ENCODE peak calls at places on chromosome 21, in five cellular contexts. H, D, W, X and Z are unnamed samples.

GRCh38 chr21:45064091-45064490 is 10.3 kb upstream of the ADARB1 start:
- DNase-seq in D (peak; percentile 24), W (no peak), H (no peak), X (no peak), Z (no peak)

GRCh38 chr21:43716376-43717165 is 2.4 kb upstream of the PDXK start:
- DNase-seq in X (no peak), D (no peak), H (no peak), W (no peak), Z (no peak)

GRCh38 chr21:46299167-46299566 is 13.0 kb downstream of the YBEY start:
- DNase-seq in W (no peak), X (no peak), H (no peak), D (no peak), Z (no peak)

GRCh38 chr21:43814215-43815106 is 25.1 kb downstream of the RRP1 start:
- DNase-seq in H (no peak), D (no peak), W (no peak), X (no peak), Z (no peak)

GRCh38 chr21:18403685-18404084 is at the start of gene TMPRSS15:
- DNase-seq in D (no peak), H (no peak), W (no peak), X (no peak), Z (peak; percentile 2)

GRCh38 chr21:32114434-32115063 is 164.3 kb downstream of the MIS18A start:
- DNase-seq in D (no peak), W (no peak), X (no peak), H (no peak), Z (no peak)

GRCh38 chr21:16945580-16945979 is 567.3 kb upstream of the CXADR start:
- DNase-seq in D (no peak), X (no peak), W (no peak), H (no peak), Z (no peak)

GRCh38 chr21:18832950-18833349 is 429.4 kb upstream of the TMPRSS15 start:
- DNase-seq in X (no peak), W (no peak), D (no peak), H (no peak), Z (peak; percentile 27)

GRCh38 chr21:45739218-45740087 is 95.9 kb downstream of the PCBP3 start:
- DNase-seq in X (no peak), H (peak; percentile 8), D (no peak), W (no peak), Z (no peak)

GRCh38 chr21:45611296-45611695 is 32.2 kb upstream of the PCBP3 start:
- DNase-seq in D (no peak), H (no peak), X (no peak), W (no peak), Z (no peak)

GRCh38 chr21:29673096-29673610 is 266.6 kb downstream of the GRIK1 start:
- DNase-seq in D (no peak), W (no peak), X (no peak), H (no peak), Z (no peak)

GRCh38 chr21:45290948-45291612 is 3.4 kb upstream of the POFUT2 start:
- DNase-seq in H (no peak), D (peak; percentile 76), W (no peak), X (peak; percentile 26), Z (no peak)

GRCh38 chr21:45994738-45995685 is 13.4 kb downstream of the COL6A1 start:
- DNase-seq in D (peak; percentile 69), X (no peak), W (no peak), H (no peak), Z (no peak)

GRCh38 chr21:26061437-26061836 is 109.1 kb downstream of the APP start:
- DNase-seq in D (no peak), X (no peak), H (no peak), W (peak; percentile 20), Z (no peak)

GRCh38 chr21:34592120-34592561 is 22.8 kb downstream of the RCAN1 start:
- DNase-seq in H (no peak), W (no peak), D (no peak), X (peak; percentile 74), Z (no peak)

GRCh38 chr21:34593954-34594531 is 20.9 kb downstream of the RCAN1 start:
- DNase-seq in H (no peak), X (no peak), W (peak; percentile 38), D (peak; percentile 79), Z (no peak)

GRCh38 chr21:34594566-34595234 is 20.2 kb downstream of the RCAN1 start:
- DNase-seq in H (no peak), D (no peak), X (no peak), W (no peak), Z (no peak)

GRCh38 chr21:34593423-34593822 is 21.5 kb downstream of the RCAN1 start:
- DNase-seq in X (peak; percentile 52), D (no peak), H (no peak), W (no peak), Z (no peak)

GRCh38 chr21:34592573-34592972 is 22.3 kb downstream of the RCAN1 start:
- DNase-seq in W (no peak), X (no peak), D (no peak), H (no peak), Z (no peak)
- H3K27ac ChIP-seq in W (peak overlapping the region; percentile 38), X (peak overlapping the region; percentile 69), D (peak overlapping the region; percentile 56), H (no peak overlapping the region), Z (no peak overlapping the region)

GRCh38 chr21:41346758-41347157 is 15.1 kb upstream of the MX2 start:
- DNase-seq in H (no peak), X (no peak), W (no peak), D (no peak), Z (no peak)
- TF ChIP-seq CTCF in H (no peak), X (no peak), W (no peak), D (no peak), Z (no peak)

DNA sequence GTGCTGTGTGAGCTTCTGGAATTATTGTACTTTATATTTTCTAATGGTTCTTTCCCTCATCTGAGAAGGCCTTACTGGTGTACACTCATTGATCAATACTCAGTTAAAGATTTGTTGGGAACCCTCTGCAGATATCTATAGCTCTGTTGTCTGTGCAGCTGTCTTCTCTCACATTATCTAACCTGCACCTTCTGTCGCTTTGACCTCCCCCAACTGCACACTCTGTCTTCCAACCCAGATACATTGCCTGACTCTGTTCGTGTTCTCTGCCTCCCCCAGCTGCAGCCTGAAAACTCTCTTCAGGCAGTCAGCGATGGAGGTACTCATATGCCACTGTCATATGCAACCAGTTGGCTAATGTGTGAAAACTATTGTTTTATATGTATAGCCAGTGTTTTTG is 334.3 kb downstream of the NCAM2 start:
- DNase-seq in H (no peak), D (no peak), X (no peak), W (no peak), Z (no peak)
- H3K27ac ChIP-seq in H (no peak overlapping the region), D (no peak overlapping the region), X (no peak overlapping the region), W (no peak overlapping the region), Z (no peak overlapping the region)

GRCh38 chr21:42466700-42467612 is 29.1 kb downstream of the RSPH1 start:
- DNase-seq in H (no peak), D (no peak), W (no peak), X (no peak), Z (no peak)
- TF ChIP-seq CTCF in H (no peak), D (no peak), W (no peak), X (peak; percentile 13), Z (no peak)

GRCh38 chr21:23886828-23887708 is 1720.2 kb downstream of the MRPL39 start:
- DNase-seq in H (no peak), D (no peak), X (no peak), W (no peak), Z (no peak)

GRCh38 chr21:23890652-23891051 is 1716.6 kb downstream of the MRPL39 start:
- DNase-seq in X (peak; percentile 42), D (no peak), H (no peak), W (no peak), Z (no peak)

DNA sequence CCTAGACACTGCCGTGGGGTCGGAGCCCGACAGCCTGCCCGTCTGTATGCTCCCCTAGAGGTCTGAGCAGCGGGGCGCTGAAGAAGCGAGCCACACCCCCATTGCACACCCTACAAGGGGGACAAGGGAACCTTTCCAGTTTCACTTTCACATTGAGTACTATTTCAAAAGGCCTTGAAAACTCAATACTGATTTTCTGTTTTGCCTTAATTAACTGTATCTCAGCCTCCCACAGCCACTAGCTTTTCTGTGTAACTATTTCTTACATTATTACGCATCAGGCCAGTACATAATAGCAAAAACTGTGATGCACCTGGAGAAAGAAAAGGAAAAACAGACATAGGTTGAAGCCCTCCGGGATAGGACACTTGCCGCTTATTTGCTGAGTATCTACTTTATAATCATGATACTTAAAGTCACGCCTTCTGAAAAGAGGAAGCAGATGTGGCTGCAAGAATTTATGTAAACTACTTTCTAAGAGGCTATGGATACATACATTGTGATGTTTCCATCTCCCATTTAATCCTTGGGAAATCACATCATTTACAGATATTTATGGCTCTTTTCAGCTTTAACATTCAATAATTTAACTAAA is 1719.5 kb downstream of the MRPL39 start:
- DNase-seq in H (peak; percentile 30), X (no peak), D (no peak), W (no peak), Z (no peak)
- H3K27ac ChIP-seq in H (no peak overlapping the region), X (no peak overlapping the region), D (no peak overlapping the region), W (no peak overlapping the region), Z (no peak overlapping the region)

GRCh38 chr21:41074607-41075184 is 93.3 kb upstream of the BACE2 start:
- DNase-seq in W (no peak), X (no peak), H (no peak), D (no peak), Z (no peak)
- TF ChIP-seq CTCF in W (no peak), X (no peak), H (no peak), D (no peak), Z (no peak)

DNA sequence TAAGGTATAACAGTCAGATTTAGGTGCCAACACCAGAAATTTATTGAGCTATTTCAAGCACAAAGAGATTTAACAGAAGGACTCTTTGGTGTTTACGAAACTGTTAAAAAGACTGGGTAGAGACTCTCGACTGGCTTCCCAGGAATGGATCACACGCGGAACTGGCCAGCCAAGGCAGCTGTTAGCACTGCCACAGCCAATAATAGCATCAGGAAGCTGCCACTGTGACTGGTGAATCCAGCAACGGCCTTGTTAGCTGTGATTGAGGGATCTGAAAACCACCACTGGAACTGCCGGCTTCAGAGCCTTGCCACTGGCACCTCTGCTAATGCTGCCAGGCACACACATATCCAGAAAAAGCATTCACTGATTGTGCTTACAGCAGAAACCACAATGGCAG is 10.6 kb upstream of the SIM2 start:
- DNase-seq in H (no peak), D (no peak), X (no peak), W (no peak), Z (no peak)
- H3K27ac ChIP-seq in H (no peak overlapping the region), D (no peak overlapping the region), X (no peak overlapping the region), W (no peak overlapping the region), Z (no peak overlapping the region)